ENCODE peak calls at places on chromosomes 16 and 17, in five cellular contexts. One of them, this sample, is unnamed.

GRCh38 chr16:3065069-3065741 is at the start of gene IL32:
- DNase-seq in hippocampal formation: no peak
- DNase-seq in hypothalamus: no peak
- DNase-seq in IMR-90: peak
- DNase-seq in mesenchymal stem cell: peak
- DNase-seq in this sample: peak

GRCh38 chr17:7355053-7355452 is at the start of gene TMEM95:
- DNase-seq in IMR-90: no peak
- DNase-seq in hypothalamus: peak
- DNase-seq in hippocampal formation: peak
- DNase-seq in mesenchymal stem cell: no peak
- DNase-seq in this sample: no peak

GRCh38 chr17:51372345-51373004 is 112.1 kb downstream of the UTP18 start:
- DNase-seq in hippocampal formation: peak
- DNase-seq in hypothalamus: peak
- DNase-seq in IMR-90: peak
- DNase-seq in mesenchymal stem cell: peak
- DNase-seq in this sample: peak

GRCh38 chr17:39152134-39152884 is 872 bp upstream of the PLXDC1 start:
- DNase-seq in hypothalamus: no peak
- DNase-seq in mesenchymal stem cell: no peak
- DNase-seq in IMR-90: no peak
- DNase-seq in hippocampal formation: no peak
- DNase-seq in this sample: no peak

GRCh38 chr17:9893606-9894005 is 11.5 kb downstream of the RCVRN start:
- DNase-seq in hypothalamus: no peak
- DNase-seq in mesenchymal stem cell: peak
- DNase-seq in hippocampal formation: no peak
- DNase-seq in IMR-90: peak
- DNase-seq in this sample: peak

GRCh38 chr17:17859909-17860760 is 23.3 kb upstream of the SREBF1 start:
- DNase-seq in IMR-90: peak
- DNase-seq in hippocampal formation: peak
- DNase-seq in mesenchymal stem cell: peak
- DNase-seq in hypothalamus: peak
- DNase-seq in this sample: peak

GRCh38 chr17:5416886-5417285 is 2.6 kb downstream of the NUP88 start:
- DNase-seq in IMR-90: no peak
- DNase-seq in mesenchymal stem cell: no peak
- DNase-seq in hippocampal formation: no peak
- DNase-seq in hypothalamus: no peak
- DNase-seq in this sample: no peak

GRCh38 chr17:82948957-82949356 is 109.1 kb upstream of the ZNF750 start:
- DNase-seq in hypothalamus: no peak
- DNase-seq in hippocampal formation: no peak
- DNase-seq in mesenchymal stem cell: no peak
- DNase-seq in IMR-90: no peak
- DNase-seq in this sample: no peak

GRCh38 chr16:54281535-54282201 is 4.9 kb downstream of the IRX3 start:
- DNase-seq in mesenchymal stem cell: no peak
- DNase-seq in hippocampal formation: no peak
- DNase-seq in hypothalamus: no peak
- DNase-seq in IMR-90: no peak
- DNase-seq in this sample: no peak

GRCh38 chr17:78618264-78619066 is 41.3 kb upstream of the DNAH17 start:
- DNase-seq in IMR-90: no peak
- DNase-seq in hippocampal formation: no peak
- DNase-seq in mesenchymal stem cell: no peak
- DNase-seq in hypothalamus: no peak
- DNase-seq in this sample: no peak

This sample was measured in HFFc6.